ENCODE peak calls at places on chromosomes 1 and 21, in five cellular contexts. One of them, this sample, is unnamed. For H3K4me1, the result is how much of the 10 kb centered on the place peaks cover.

GRCh38 chr1:41810446-41810845 is 108.3 kb downstream of the HIVEP3 start:
- DNase-seq in transverse colon: no peak
- DNase-seq in CD8-positive, alpha-beta T cell: peak
- DNase-seq in ovary: no peak
- DNase-seq in left ventricle myocardium inferior: no peak
- DNase-seq in this sample: no peak

GRCh38 chr1:2099871-2100774 is 49.9 kb downstream of the PRKCZ start:
- DNase-seq in transverse colon: no peak
- DNase-seq in CD8-positive, alpha-beta T cell: no peak
- DNase-seq in ovary: no peak
- DNase-seq in left ventricle myocardium inferior: no peak
- DNase-seq in this sample: peak

GRCh38 chr1:233904979-233905415 is 521 bp downstream of the SLC35F3 start:
- DNase-seq in transverse colon: no peak
- DNase-seq in CD8-positive, alpha-beta T cell: no peak
- DNase-seq in ovary: no peak
- DNase-seq in left ventricle myocardium inferior: no peak
- DNase-seq in this sample: no peak

GRCh38 chr1:215992620-215993019 is 425.5 kb downstream of the KCTD3 start:
- DNase-seq in transverse colon: no peak
- DNase-seq in CD8-positive, alpha-beta T cell: no peak
- DNase-seq in ovary: no peak
- DNase-seq in left ventricle myocardium inferior: no peak
- DNase-seq in this sample: no peak

GRCh38 chr1:89724369-89725015 is 91.6 kb downstream of the LRRC8C start:
- DNase-seq in transverse colon: peak
- DNase-seq in CD8-positive, alpha-beta T cell: peak
- DNase-seq in ovary: no peak
- DNase-seq in left ventricle myocardium inferior: peak
- DNase-seq in this sample: no peak

GRCh38 chr1:46166521-46167462 is 8.1 kb upstream of the TSPAN1 start:
- DNase-seq in transverse colon: no peak
- DNase-seq in CD8-positive, alpha-beta T cell: peak
- DNase-seq in ovary: peak
- DNase-seq in left ventricle myocardium inferior: peak
- DNase-seq in this sample: no peak

GRCh38 chr1:43272161-43272560 is 2.4 kb downstream of the TMEM125 start:
- DNase-seq in transverse colon: no peak
- DNase-seq in CD8-positive, alpha-beta T cell: no peak
- DNase-seq in ovary: no peak
- DNase-seq in left ventricle myocardium inferior: no peak
- DNase-seq in this sample: no peak

GRCh38 chr1:212453156-212453857 is 20.6 kb downstream of the NENF start:
- DNase-seq in transverse colon: no peak
- DNase-seq in CD8-positive, alpha-beta T cell: no peak
- DNase-seq in ovary: no peak
- DNase-seq in left ventricle myocardium inferior: no peak
- DNase-seq in this sample: no peak

GRCh38 chr21:41133896-41134522 is 34.0 kb upstream of the BACE2 start:
- DNase-seq in transverse colon: no peak
- DNase-seq in CD8-positive, alpha-beta T cell: no peak
- DNase-seq in ovary: no peak
- DNase-seq in left ventricle myocardium inferior: no peak
- DNase-seq in this sample: no peak

GRCh38 chr1:160704250-160704649 is 7.4 kb downstream of the CD48 start:
- DNase-seq in transverse colon: no peak
- DNase-seq in CD8-positive, alpha-beta T cell: no peak
- DNase-seq in ovary: no peak
- DNase-seq in left ventricle myocardium inferior: peak
- DNase-seq in this sample: no peak

GRCh38 chr21:42094811-42095210 is 23.7 kb downstream of the UMODL1 start:
- DNase-seq in transverse colon: no peak
- DNase-seq in CD8-positive, alpha-beta T cell: no peak
- DNase-seq in ovary: no peak
- DNase-seq in left ventricle myocardium inferior: no peak
- DNase-seq in this sample: no peak

GRCh38 chr21:29513535-29513934 is 214.8 kb downstream of the BACH1 start:
- DNase-seq in transverse colon: no peak
- DNase-seq in CD8-positive, alpha-beta T cell: no peak
- DNase-seq in ovary: no peak
- DNase-seq in left ventricle myocardium inferior: no peak
- DNase-seq in this sample: no peak

GRCh38 chr1:179016694-179017382 is 8.9 kb upstream of the FAM20B start:
- DNase-seq in transverse colon: peak
- DNase-seq in CD8-positive, alpha-beta T cell: no peak
- DNase-seq in ovary: peak
- DNase-seq in left ventricle myocardium inferior: peak
- DNase-seq in this sample: peak

GRCh38 chr1:31423418-31423947 is 10.5 kb downstream of the SERINC2 start:
- DNase-seq in transverse colon: peak
- DNase-seq in CD8-positive, alpha-beta T cell: no peak
- DNase-seq in ovary: no peak
- DNase-seq in left ventricle myocardium inferior: no peak
- DNase-seq in this sample: peak

GRCh38 chr21:37087188-37087587 is 14.1 kb downstream of the TTC3 start:
- DNase-seq in transverse colon: no peak
- DNase-seq in CD8-positive, alpha-beta T cell: no peak
- DNase-seq in ovary: no peak
- DNase-seq in left ventricle myocardium inferior: no peak
- DNase-seq in this sample: no peak

GRCh38 chr1:35269190-35269988 is 880 bp downstream of the ZMYM4 start:
- DNase-seq in transverse colon: no peak
- DNase-seq in CD8-positive, alpha-beta T cell: no peak
- DNase-seq in ovary: no peak
- DNase-seq in left ventricle myocardium inferior: no peak
- DNase-seq in this sample: no peak

GRCh38 chr1:920506-920905 is 3.2 kb upstream of the SAMD11 start:
- DNase-seq in transverse colon: no peak
- DNase-seq in CD8-positive, alpha-beta T cell: no peak
- DNase-seq in ovary: no peak
- DNase-seq in left ventricle myocardium inferior: no peak
- DNase-seq in this sample: no peak

GRCh38 chr1:3417082-3417728 is 37.3 kb upstream of the ARHGEF16 start:
- DNase-seq in transverse colon: no peak
- DNase-seq in CD8-positive, alpha-beta T cell: no peak
- DNase-seq in ovary: no peak
- DNase-seq in left ventricle myocardium inferior: no peak
- DNase-seq in this sample: no peak

GRCh38 chr1:47023268-47024137 is at the start of gene CYP4X1:
- DNase-seq in transverse colon: peak
- DNase-seq in CD8-positive, alpha-beta T cell: no peak
- DNase-seq in ovary: peak
- DNase-seq in left ventricle myocardium inferior: peak
- DNase-seq in this sample: peak

GRCh38 chr1:160577661-160578060 is 1.6 kb downstream of the CD84 start:
- DNase-seq in transverse colon: no peak
- DNase-seq in CD8-positive, alpha-beta T cell: no peak
- DNase-seq in ovary: no peak
- DNase-seq in left ventricle myocardium inferior: no peak
- DNase-seq in this sample: no peak

GRCh38 chr1:22952694-22953391 is 19.8 kb downstream of the LACTBL1 start:
- DNase-seq in transverse colon: no peak
- DNase-seq in CD8-positive, alpha-beta T cell: no peak
- DNase-seq in ovary: no peak
- DNase-seq in left ventricle myocardium inferior: no peak
- DNase-seq in this sample: no peak

GRCh38 chr1:22283596-22283995 is 140.7 kb upstream of the WNT4 start:
- DNase-seq in transverse colon: no peak
- DNase-seq in CD8-positive, alpha-beta T cell: no peak
- DNase-seq in ovary: no peak
- DNase-seq in left ventricle myocardium inferior: no peak
- DNase-seq in this sample: no peak

GRCh38 chr1:23200885-23201284 is 16.4 kb downstream of the HTR1D start:
- DNase-seq in transverse colon: no peak
- DNase-seq in CD8-positive, alpha-beta T cell: no peak
- DNase-seq in ovary: no peak
- DNase-seq in left ventricle myocardium inferior: no peak
- DNase-seq in this sample: no peak

GRCh38 chr21:35232545-35233176 is 183.6 kb upstream of the RUNX1 start:
- DNase-seq in transverse colon: no peak
- DNase-seq in CD8-positive, alpha-beta T cell: no peak
- DNase-seq in ovary: no peak
- DNase-seq in left ventricle myocardium inferior: no peak
- DNase-seq in this sample: no peak

GRCh38 chr1:193335797-193336428 is 149.5 kb upstream of the B3GALT2 start:
- DNase-seq in transverse colon: no peak
- DNase-seq in CD8-positive, alpha-beta T cell: no peak
- DNase-seq in ovary: no peak
- DNase-seq in left ventricle myocardium inferior: no peak
- DNase-seq in this sample: no peak

GRCh38 chr1:152533327-152533938 is 19.2 kb downstream of the CRCT1 start:
- DNase-seq in transverse colon: peak
- DNase-seq in CD8-positive, alpha-beta T cell: no peak
- DNase-seq in ovary: no peak
- DNase-seq in left ventricle myocardium inferior: no peak
- DNase-seq in this sample: peak

GRCh38 chr21:45410151-45410864 is 5.3 kb downstream of the COL18A1 start:
- DNase-seq in transverse colon: no peak
- DNase-seq in CD8-positive, alpha-beta T cell: no peak
- DNase-seq in ovary: peak
- DNase-seq in left ventricle myocardium inferior: peak
- DNase-seq in this sample: no peak
- H3K4me1 ChIP-seq in transverse colon: under half
- H3K4me1 ChIP-seq in CD8-positive, alpha-beta T cell: under half
- H3K4me1 ChIP-seq in ovary: under half
- H3K4me1 ChIP-seq in left ventricle myocardium inferior: half or more
- H3K4me1 ChIP-seq in this sample: under half

GRCh38 chr1:8315573-8316475 is 2.1 kb upstream of the SLC45A1 start:
- DNase-seq in transverse colon: no peak
- DNase-seq in CD8-positive, alpha-beta T cell: no peak
- DNase-seq in ovary: no peak
- DNase-seq in left ventricle myocardium inferior: no peak
- DNase-seq in this sample: no peak
- TF ChIP-seq CTCF in transverse colon: no peak
- TF ChIP-seq CTCF in CD8-positive, alpha-beta T cell: no peak
- TF ChIP-seq CTCF in ovary: no peak
- TF ChIP-seq CTCF in left ventricle myocardium inferior: no peak
- TF ChIP-seq CTCF in this sample: peak

GRCh38 chr1:38062361-38063288 is 16.0 kb upstream of the POU3F1 start:
- DNase-seq in transverse colon: no peak
- DNase-seq in CD8-positive, alpha-beta T cell: no peak
- DNase-seq in ovary: no peak
- DNase-seq in left ventricle myocardium inferior: no peak
- DNase-seq in this sample: no peak

GRCh38 chr1:38061290-38061689 is 14.7 kb upstream of the POU3F1 start:
- DNase-seq in transverse colon: no peak
- DNase-seq in CD8-positive, alpha-beta T cell: no peak
- DNase-seq in ovary: no peak
- DNase-seq in left ventricle myocardium inferior: no peak
- DNase-seq in this sample: no peak

GRCh38 chr1:38063616-38064015 is 17.0 kb upstream of the POU3F1 start:
- DNase-seq in transverse colon: no peak
- DNase-seq in CD8-positive, alpha-beta T cell: no peak
- DNase-seq in ovary: no peak
- DNase-seq in left ventricle myocardium inferior: no peak
- DNase-seq in this sample: no peak

GRCh38 chr1:38061883-38062328 is 15.3 kb upstream of the POU3F1 start:
- DNase-seq in transverse colon: no peak
- DNase-seq in CD8-positive, alpha-beta T cell: no peak
- DNase-seq in ovary: no peak
- DNase-seq in left ventricle myocardium inferior: no peak
- DNase-seq in this sample: no peak

GRCh38 chr1:38064232-38064903 is 17.8 kb upstream of the POU3F1 start:
- DNase-seq in transverse colon: no peak
- DNase-seq in CD8-positive, alpha-beta T cell: no peak
- DNase-seq in ovary: no peak
- DNase-seq in left ventricle myocardium inferior: no peak
- DNase-seq in this sample: no peak
- H3K4me1 ChIP-seq in transverse colon: under half
- H3K4me1 ChIP-seq in CD8-positive, alpha-beta T cell: under half
- H3K4me1 ChIP-seq in ovary: under half
- H3K4me1 ChIP-seq in left ventricle myocardium inferior: under half
- H3K4me1 ChIP-seq in this sample: under half

GRCh38 chr1:107748529-107748928 is 216.5 kb downstream of the VAV3 start:
- DNase-seq in transverse colon: no peak
- DNase-seq in CD8-positive, alpha-beta T cell: no peak
- DNase-seq in ovary: no peak
- DNase-seq in left ventricle myocardium inferior: no peak
- DNase-seq in this sample: no peak
- TF ChIP-seq CTCF in transverse colon: peak
- TF ChIP-seq CTCF in CD8-positive, alpha-beta T cell: no peak
- TF ChIP-seq CTCF in ovary: no peak
- TF ChIP-seq CTCF in left ventricle myocardium inferior: no peak
- TF ChIP-seq CTCF in this sample: peak

This sample was measured in Peyer's patch.